ENCODE peak calls at places on chromosomes 16 and 17, in four cellular contexts. L is GM13976, Q is progenitor cell of endocrine pancreas, K is fibroblast of mammary gland. F is an unnamed sample.

GRCh38 chr17:16215002-16215272 is 397 bp downstream of the NCOR1 start:
- DNase-seq in Q (peak), L (peak), K (no peak), F (peak)

GRCh38 chr16:11328172-11329079 is 16.8 kb upstream of the RMI2 start:
- DNase-seq in L (peak), Q (no peak), K (peak), F (peak)

GRCh38 chr17:28698253-28698941 is 13.3 kb downstream of the PROCA1 start:
- DNase-seq in L (no peak), K (peak), Q (no peak), F (no peak)

GRCh38 chr16:1929105-1929504 is 10.9 kb upstream of the HS3ST6 start:
- DNase-seq in L (peak), Q (no peak), K (peak), F (no peak)

GRCh38 chr17:65294184-65294719 is 157.1 kb downstream of the RGS9 start:
- DNase-seq in L (peak), K (peak), Q (peak), F (peak)

GRCh38 chr17:1511756-1512321 is 4.6 kb downstream of the INPP5K start:
- DNase-seq in Q (no peak), L (no peak), K (peak), F (peak)

GRCh38 chr17:78872486-78872885 is 30.5 kb downstream of the CEP295NL start:
- DNase-seq in Q (no peak), K (no peak), L (no peak), F (no peak)

GRCh38 chr17:63911041-63911635 is at the start of gene CSHL1:
- DNase-seq in Q (no peak), K (no peak), L (no peak), F (no peak)

GRCh38 chr17:64232466-64233262 is 30.4 kb downstream of the TEX2 start:
- DNase-seq in L (no peak), Q (no peak), K (no peak), F (no peak)

GRCh38 chr17:978110-979093 is 1.2 kb downstream of the NXN start:
- DNase-seq in Q (peak), K (peak), L (no peak), F (no peak)

DNA sequence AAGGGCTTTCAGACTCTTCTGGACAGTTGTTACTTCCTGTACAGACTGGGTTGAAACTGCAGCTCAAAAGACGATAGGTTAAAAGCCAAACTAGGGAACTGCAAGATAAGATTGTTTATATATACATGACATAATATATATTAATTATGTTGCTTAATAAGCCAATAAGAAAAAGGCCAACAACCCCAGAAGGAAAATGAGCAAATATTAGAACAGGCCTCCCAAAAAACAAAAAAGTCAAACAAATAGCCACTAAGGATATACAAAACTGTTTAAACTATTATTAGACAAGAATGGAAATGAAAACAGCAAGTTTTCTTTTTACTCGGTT is 495 bp upstream of the CMTR2 start:
- DNase-seq in Q (no peak), K (no peak), L (no peak), F (no peak)
- TF ChIP-seq CTCF in Q (no peak), K (no peak), L (no peak), F (no peak)

DNA sequence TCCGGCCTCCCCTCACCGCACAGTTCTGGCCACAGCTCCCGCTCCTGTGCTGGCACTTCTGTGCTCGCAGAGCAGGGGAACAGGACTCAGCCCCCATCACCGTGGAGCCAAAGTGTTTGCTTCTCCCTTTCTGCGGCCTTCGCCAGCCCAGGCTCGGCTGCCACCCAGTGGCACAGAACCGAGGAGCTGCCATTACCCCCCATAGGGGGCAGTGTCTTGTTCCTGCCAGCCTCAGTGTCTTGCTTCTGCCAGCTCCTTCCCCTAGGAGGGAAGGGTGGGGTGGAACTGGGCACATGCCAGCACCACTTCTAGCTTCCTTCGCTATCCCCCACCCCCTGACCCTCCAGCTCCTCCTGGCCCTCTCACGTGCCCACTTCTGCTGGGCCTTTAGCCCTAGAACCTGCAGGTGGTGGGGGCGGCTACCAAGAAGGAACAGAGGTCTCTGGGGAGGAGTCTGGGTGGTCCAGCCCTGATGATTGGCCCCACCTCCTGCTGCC is 645 bp upstream of the ELMO3 start:
- DNase-seq in Q (no peak), K (peak), L (peak), F (no peak)
- TF ChIP-seq CTCF in Q (peak), K (peak), L (peak), F (peak)

GRCh38 chr17:38749222-38750043 is 1.3 kb upstream of the PCGF2 start:
- DNase-seq in L (peak), K (peak), Q (peak), F (peak)

GRCh38 chr17:38746004-38746892 is 1.9 kb downstream of the PCGF2 start:
- DNase-seq in Q (no peak), K (no peak), L (no peak), F (no peak)

GRCh38 chr17:38748329-38749221 is at the start of gene PCGF2:
- DNase-seq in Q (peak), L (peak), K (peak), F (peak)

GRCh38 chr17:38746893-38747384 is 1.2 kb downstream of the PCGF2 start:
- DNase-seq in K (no peak), L (no peak), Q (no peak), F (no peak)

GRCh38 chr17:38747385-38748328 is 479 bp downstream of the PCGF2 start:
- DNase-seq in L (peak), K (no peak), Q (peak), F (no peak)
- TF ChIP-seq CTCF in L (peak), K (no peak), Q (peak), F (no peak)

GRCh38 chr17:68906638-68907037 is 48.6 kb downstream of the ABCA8 start:
- DNase-seq in Q (no peak), L (no peak), K (peak), F (peak)
- TF ChIP-seq CTCF in Q (peak), L (no peak), K (peak), F (peak)

GRCh38 chr17:42798383-42799380 is at the start of the genes CNTD1 and COA3:
- DNase-seq in K (peak), L (peak), Q (peak), F (peak)
- TF ChIP-seq CTCF in K (no peak), L (no peak), Q (peak), F (no peak)

F was measured in fibroblast of pulmonary artery.